ENCODE peak calls at places on chromosomes 7 and 10, in six cellular contexts. R is GM23338, X is HCT116, F is OCI-LY7, W is PC-3, I is GM23248. B is an unnamed sample.

GRCh38 chr10:115706482-115707076 is 566.4 kb downstream of the GFRA1 start:
- DNase-seq in F (peak), W (peak), I (peak), R (peak), X (peak), B (peak)

GRCh38 chr7:1890289-1891235 is 220.5 kb downstream of the ELFN1 start:
- DNase-seq in I (no peak), X (no peak), W (no peak), R (no peak), F (no peak), B (no peak)

GRCh38 chr7:33933611-33934281 is 28.4 kb downstream of the BMPER start:
- DNase-seq in R (no peak), I (peak), X (no peak), F (no peak), W (peak), B (no peak)

GRCh38 chr10:59323831-59324401 is 38.4 kb downstream of the FAM13C start:
- DNase-seq in R (no peak), F (no peak), X (no peak), W (no peak), I (no peak), B (no peak)

GRCh38 chr7:74013539-74014272 is 14.3 kb upstream of the ELN start:
- DNase-seq in W (no peak), I (no peak), R (no peak), F (no peak), X (no peak), B (no peak)

GRCh38 chr10:44635181-44635580 is 250.3 kb upstream of the CXCL12 start:
- DNase-seq in R (no peak), F (no peak), X (no peak), W (no peak), I (peak), B (no peak)

GRCh38 chr10:1522237-1522636 is 215.1 kb downstream of the ADARB2 start:
- DNase-seq in X (no peak), F (no peak), W (no peak), R (no peak), I (no peak), B (no peak)

GRCh38 chr10:77554996-77555397 is 82.6 kb downstream of the KCNMA1 start:
- DNase-seq in R (no peak), F (no peak), W (no peak), X (no peak), I (no peak), B (no peak)

GRCh38 chr10:52864459-52865106 is 92.0 kb upstream of the MBL2 start:
- DNase-seq in R (peak), X (no peak), I (peak), W (peak), F (no peak), B (peak)

GRCh38 chr10:72009430-72010081 is 45.4 kb downstream of the CHST3 start:
- DNase-seq in W (no peak), R (peak), F (no peak), X (no peak), I (peak), B (no peak)

GRCh38 chr7:158019726-158020705 is 567.6 kb downstream of the PTPRN2 start:
- DNase-seq in X (no peak), W (no peak), R (no peak), I (no peak), F (no peak), B (no peak)

GRCh38 chr10:25162391-25162790 is 12.4 kb upstream of the GPR158 start:
- DNase-seq in F (no peak), W (no peak), X (no peak), I (no peak), R (no peak), B (no peak)
- H3K27ac ChIP-seq in F (no peak), W (no peak), X (no peak), I (no peak), R (no peak), B (no peak)

DNA sequence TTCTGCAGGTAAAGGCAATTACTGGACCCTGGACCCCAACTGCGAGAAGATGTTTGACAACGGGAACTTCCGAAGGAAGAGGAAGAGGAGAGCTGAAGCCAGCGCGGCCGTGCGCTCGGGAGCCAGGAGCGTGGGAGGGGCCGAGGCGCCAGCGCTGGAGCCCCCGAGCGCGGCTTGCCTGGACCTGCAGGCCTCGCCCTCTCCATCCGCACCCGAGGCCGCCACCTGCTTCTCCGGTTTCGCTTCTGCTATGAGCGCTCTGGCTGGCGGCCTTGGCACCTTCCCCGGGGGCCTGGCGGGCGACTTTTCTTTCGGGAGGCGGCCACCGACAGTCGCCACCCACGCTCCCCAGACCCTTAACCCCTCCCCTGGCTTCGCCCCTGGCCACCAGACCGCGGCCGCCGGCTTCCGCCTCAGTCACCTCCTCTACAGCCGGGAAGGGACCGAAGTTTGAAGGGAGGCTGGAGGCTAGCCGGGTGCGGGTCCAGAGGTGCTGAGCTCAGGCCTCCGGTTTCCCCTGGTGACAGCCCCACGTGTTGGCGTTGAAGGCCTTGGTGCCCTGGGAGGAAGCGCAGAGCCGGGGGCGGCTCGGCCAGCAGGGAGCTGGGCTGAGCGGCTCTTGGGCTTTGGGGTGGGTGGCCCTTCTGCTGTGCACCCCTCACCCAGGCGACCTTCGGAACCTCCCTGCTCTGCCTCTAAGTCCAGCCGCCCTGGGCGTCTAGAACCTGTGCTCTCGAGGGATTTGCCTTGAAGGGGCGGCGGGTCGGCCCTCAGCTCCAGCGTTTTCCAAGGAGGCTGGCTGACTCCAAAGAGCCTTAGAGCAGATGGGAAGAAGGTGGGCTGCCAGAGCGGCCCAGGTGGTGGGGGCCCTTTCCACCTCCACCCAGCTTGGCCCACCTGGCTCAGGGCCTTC is 1.8 kb downstream of the FOXI2 start:
- DNase-seq in W (no peak), F (no peak), I (no peak), X (no peak), R (peak), B (peak)
- TF ChIP-seq EZH2phosphoT487 in W (no peak), F (no peak), I (no peak), X (no peak), R (no peak), B (no peak)

GRCh38 chr10:34423607-34424325 is 391.3 kb downstream of the PARD3 start:
- DNase-seq in X (no peak), R (no peak), F (no peak), I (no peak), W (no peak), B (no peak)
- H3K27ac ChIP-seq in X (no peak), R (no peak), F (no peak), I (no peak), W (no peak), B (no peak)

DNA sequence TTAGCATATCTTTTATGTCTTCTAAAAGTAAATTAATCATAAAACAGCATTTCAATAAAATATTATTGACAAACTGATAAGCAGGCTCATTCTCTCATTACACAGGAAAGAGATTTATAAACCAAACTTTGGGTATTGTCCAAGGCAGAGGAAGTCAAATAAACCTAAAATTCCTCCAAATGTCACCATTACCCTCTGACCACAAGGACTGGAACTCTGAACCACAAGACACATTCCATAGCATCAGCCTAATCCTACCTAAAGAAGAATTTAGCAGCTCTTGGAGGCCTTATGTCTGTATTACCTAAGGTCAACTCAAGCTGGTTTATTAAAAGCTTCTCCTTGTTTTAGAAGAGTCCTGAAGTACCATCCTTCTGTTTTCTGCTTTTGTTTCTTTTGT is 82.4 kb upstream of the SLC13A1 start:
- DNase-seq in F (no peak), W (peak), I (no peak), R (no peak), X (no peak), B (no peak)
- TF ChIP-seq EZH2phosphoT487 in F (no peak), W (no peak), I (no peak), R (no peak), X (no peak), B (no peak)

GRCh38 chr10:19874791-19875190 is 58.6 kb downstream of the PLXDC2 start:
- DNase-seq in I (no peak), W (no peak), F (no peak), R (peak), X (no peak), B (no peak)
- H3K27ac ChIP-seq in I (no peak), W (no peak), F (no peak), R (no peak), X (no peak), B (no peak)

GRCh38 chr7:191105-192034 is 1.0 kb upstream of the FAM20C start:
- DNase-seq in I (peak), W (peak), X (peak), R (no peak), F (no peak), B (no peak)
- TF ChIP-seq EZH2phosphoT487 in I (no peak), W (no peak), X (no peak), R (no peak), F (no peak), B (no peak)